ENCODE peak calls at places on chromosomes 1 and 21, in five cellular contexts. I is neuronal stem cell, L is H9, N is mesenchymal stem cell, O is trophoblast cell. S is an unnamed sample.

GRCh38 chr1:2312589-2313301 is 78.6 kb downstream of the MORN1 start:
- DNase-seq in I (no peak), L (no peak), N (peak; percentile 25), O (peak; percentile 61), S (no peak)

GRCh38 chr1:219264557-219264956 is 90.9 kb downstream of the LYPLAL1 start:
- DNase-seq in I (peak; percentile 14), L (no peak), N (no peak), O (no peak), S (no peak)

GRCh38 chr1:108692724-108693655 is 880 bp downstream of the PRPF38B start:
- DNase-seq in I (no peak), L (no peak), N (peak; percentile 86), O (peak; percentile 63), S (no peak)

GRCh38 chr1:95575291-95575690 is 341.3 kb downstream of the RWDD3 start:
- DNase-seq in I (no peak), L (no peak), N (no peak), O (no peak), S (no peak)

GRCh38 chr1:53549287-53549686 is 90.1 kb downstream of the DMRTB1 start:
- DNase-seq in I (no peak), L (no peak), N (no peak), O (no peak), S (no peak)

GRCh38 chr1:201594575-201595245 is 55.8 kb downstream of the NAV1 start:
- DNase-seq in I (peak; percentile 67), L (peak; percentile 76), N (peak; percentile 56), O (no peak), S (no peak)

GRCh38 chr1:201877877-201878339 is 10.8 kb upstream of the SHISA4 start:
- DNase-seq in I (peak; percentile 35), L (no peak), N (peak; percentile 67), O (peak; percentile 71), S (peak; percentile 69)

GRCh38 chr1:162214202-162214601 is 144.7 kb downstream of the NOS1AP start:
- DNase-seq in I (no peak), L (no peak), N (no peak), O (no peak), S (no peak)

GRCh38 chr1:223872308-223872878 is 26.6 kb upstream of the TP53BP2 start:
- DNase-seq in I (no peak), L (no peak), N (no peak), O (peak; percentile 8), S (no peak)

GRCh38 chr1:223264529-223264928 is 99.4 kb downstream of the SUSD4 start:
- DNase-seq in I (no peak), L (no peak), N (no peak), O (no peak), S (no peak)

GRCh38 chr1:207058252-207058651 is 5.2 kb downstream of the PFKFB2 start:
- DNase-seq in I (no peak), L (no peak), N (no peak), O (no peak), S (no peak)

GRCh38 chr1:204589409-204590038 is 73.3 kb downstream of the MDM4 start:
- DNase-seq in I (no peak), L (no peak), N (no peak), O (peak; percentile 24), S (no peak)

GRCh38 chr1:59506952-59507351 is 210.1 kb downstream of the FGGY start:
- DNase-seq in I (no peak), L (no peak), N (peak; percentile 44), O (peak; percentile 51), S (no peak)

GRCh38 chr21:45136927-45137611 is 62.7 kb downstream of the ADARB1 start:
- DNase-seq in I (peak; percentile 77), L (peak; percentile 84), N (peak; percentile 90), O (peak; percentile 92), S (peak; percentile 91)
- H2BK12ac ChIP-seq in I (no peak overlapping the region), L (no peak overlapping the region), N (peak overlapping the region; percentile 37), O (no peak overlapping the region), S (no peak overlapping the region)

DNA sequence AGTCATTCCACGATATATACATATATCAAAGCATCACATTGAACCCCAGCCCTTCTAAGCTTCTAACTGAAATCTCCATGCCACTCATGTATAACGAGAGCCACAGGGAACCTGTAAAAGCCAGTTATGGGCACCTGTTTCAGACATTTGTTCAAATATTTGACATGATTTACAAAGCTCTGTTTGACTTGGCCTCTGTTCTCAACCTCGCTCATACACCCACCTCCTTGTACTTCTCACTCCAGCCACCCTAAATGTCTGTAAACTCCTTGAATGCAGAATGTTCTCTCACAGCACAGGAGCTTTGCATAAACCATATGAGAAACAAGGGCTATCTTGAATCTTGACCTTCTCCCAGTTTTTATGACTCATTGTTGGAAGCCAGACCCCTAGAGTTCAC is 36.9 kb upstream of the CD2 start:
- DNase-seq in I (no peak), L (no peak), N (no peak), O (no peak), S (no peak)
- H2BK12ac ChIP-seq in I (no peak overlapping the region), L (no peak overlapping the region), N (no peak overlapping the region), O (no peak overlapping the region), S (no peak overlapping the region)

DNA sequence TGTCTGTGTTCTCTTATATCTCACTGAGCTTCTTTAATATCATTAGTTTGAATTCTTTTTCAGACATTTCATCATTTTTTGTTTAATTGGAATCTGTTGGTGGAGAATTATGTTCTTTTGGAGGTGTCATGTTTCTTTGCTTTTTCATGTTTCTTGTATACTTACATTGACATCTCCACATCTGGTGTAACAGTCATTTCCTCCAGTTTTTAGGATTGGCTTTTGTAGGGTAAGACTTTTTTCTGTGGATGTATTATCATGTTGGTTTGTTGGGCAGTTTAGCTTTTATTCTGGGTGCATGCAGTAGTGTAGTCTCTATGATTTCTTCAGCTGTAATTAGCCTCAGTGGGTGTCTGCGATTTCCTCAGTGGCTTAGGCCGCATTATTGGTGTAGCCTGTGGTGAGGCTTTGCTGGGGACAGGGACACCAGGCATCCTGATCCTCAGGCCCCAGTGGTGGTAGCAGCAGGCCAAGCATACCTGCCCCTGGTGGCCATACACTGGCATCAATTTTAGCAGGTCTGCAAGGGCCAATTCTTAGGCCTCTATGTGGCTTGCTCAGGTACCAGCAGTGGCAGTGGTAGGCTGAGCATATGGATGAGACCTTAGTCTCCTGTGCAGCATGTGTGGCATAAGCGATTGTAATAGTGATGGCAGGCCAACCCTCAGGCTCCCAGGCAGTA is 77.6 kb upstream of the SAMD13 start:
- DNase-seq in I (no peak), L (no peak), N (no peak), O (no peak), S (no peak)
- H2BK12ac ChIP-seq in I (no peak overlapping the region), L (no peak overlapping the region), N (peak overlapping the region; percentile 15), O (no peak overlapping the region), S (no peak overlapping the region)

GRCh38 chr1:66269222-66269621 is 264.7 kb upstream of the SGIP1 start:
- DNase-seq in I (no peak), L (no peak), N (no peak), O (no peak), S (no peak)
- H2BK12ac ChIP-seq in I (no peak overlapping the region), L (no peak overlapping the region), N (no peak overlapping the region), O (peak overlapping the region; percentile 42), S (no peak overlapping the region)

DNA sequence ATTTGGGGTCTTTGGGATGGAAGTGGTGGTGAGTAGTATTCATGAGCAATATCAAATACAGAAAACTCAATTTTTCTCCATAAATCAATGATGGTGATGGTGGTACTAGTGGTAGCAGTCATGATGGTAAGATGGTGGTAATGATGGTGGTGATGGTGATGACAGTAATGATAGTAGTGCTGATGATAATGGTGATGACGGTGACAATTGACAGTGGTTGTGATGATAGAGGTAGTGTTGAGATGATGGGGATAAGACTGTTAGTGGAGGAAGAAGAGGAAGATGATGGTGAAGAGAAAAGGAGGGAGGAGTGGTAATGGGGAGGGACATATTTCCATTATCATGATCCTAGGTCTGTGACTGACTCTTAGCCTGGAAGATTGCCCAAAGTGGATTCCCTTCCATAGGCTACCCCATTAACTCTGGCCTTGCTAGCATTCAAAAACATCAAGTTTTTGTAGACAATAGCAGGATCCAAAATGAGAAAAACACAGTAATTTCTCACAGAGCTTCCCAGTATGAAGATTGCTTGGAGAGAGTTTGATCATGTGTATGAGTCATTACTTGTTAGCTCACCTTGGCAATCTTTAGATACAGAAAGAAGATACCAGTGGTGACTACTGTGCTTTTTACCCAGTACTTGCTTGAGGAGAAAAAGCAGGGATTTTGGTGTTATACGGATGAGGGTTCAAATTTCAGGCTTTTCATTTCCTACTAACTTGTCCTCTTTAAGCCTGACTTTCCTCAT is 93.9 kb downstream of the ATP1A1 start:
- DNase-seq in I (no peak), L (no peak), N (no peak), O (peak; percentile 73), S (no peak)
- H2BK12ac ChIP-seq in I (no peak overlapping the region), L (no peak overlapping the region), N (no peak overlapping the region), O (peak overlapping the region; percentile 92), S (no peak overlapping the region)

DNA sequence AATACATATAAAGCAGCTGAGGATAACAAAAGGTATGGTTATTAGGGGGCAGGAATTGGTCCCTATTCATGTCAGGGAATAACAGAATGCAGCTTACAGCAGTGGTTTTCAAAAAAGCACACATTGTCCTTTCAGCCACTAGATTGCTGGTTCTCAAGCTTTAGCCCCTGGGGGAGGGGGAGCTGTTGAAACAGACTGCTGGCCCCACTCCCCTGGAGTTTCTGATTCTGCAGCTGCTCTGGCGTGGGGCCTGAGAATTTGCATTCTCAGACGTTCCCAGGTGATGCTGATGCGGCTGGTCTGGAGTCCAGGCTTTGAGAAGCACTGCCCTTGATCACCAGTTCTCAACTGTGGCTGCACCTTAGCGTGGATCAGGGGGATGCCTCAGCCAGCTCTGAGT is 62.7 kb upstream of the LAPTM5 start:
- DNase-seq in I (no peak), L (no peak), N (no peak), O (no peak), S (no peak)
- H2BK12ac ChIP-seq in I (no peak overlapping the region), L (no peak overlapping the region), N (peak overlapping the region; percentile 29), O (no peak overlapping the region), S (no peak overlapping the region)

S was measured in H1.